ENCODE peak calls at places on chromosomes 13 and 19, in ten cellular contexts. M, N, U, E, L, A, C, D, Y and K are unnamed samples.

GRCh38 chr19:3868770-3869456 is at the start of gene ZFR2:
- DNase-seq in M (no peak), N (no peak), U (no peak), E (no peak), L (no peak), A (no peak), C (no peak), D (peak), Y (no peak), K (no peak)

GRCh38 chr13:44068169-44068568 is 188.5 kb downstream of the LACC1 start:
- DNase-seq in M (no peak), N (no peak), U (no peak), E (no peak), L (peak), A (no peak), C (no peak), D (no peak), Y (no peak), K (peak)

GRCh38 chr13:97319088-97319487 is 97.0 kb downstream of the MBNL2 start:
- DNase-seq in M (no peak), N (peak), U (no peak), E (no peak), L (no peak), A (no peak), C (no peak), D (no peak), Y (peak), K (no peak)

GRCh38 chr13:97944396-97945029 is 9.0 kb upstream of the IPO5 start:
- DNase-seq in M (no peak), N (no peak), U (no peak), E (no peak), L (peak), A (no peak), C (no peak), D (no peak), Y (no peak), K (peak)

GRCh38 chr19:16328824-16329482 is 4.3 kb downstream of the KLF2 start:
- DNase-seq in M (no peak), N (no peak), U (peak), E (no peak), L (no peak), A (no peak), C (no peak), D (peak), Y (no peak), K (peak)

GRCh38 chr13:76803831-76804230 is 82.4 kb downstream of the KCTD12 start:
- DNase-seq in M (no peak), N (peak), U (no peak), E (no peak), L (no peak), A (no peak), C (no peak), D (no peak), Y (no peak), K (no peak)

GRCh38 chr19:12865746-12866415 is 15.4 kb downstream of the DNASE2 start:
- DNase-seq in M (no peak), N (no peak), U (no peak), E (no peak), L (no peak), A (no peak), C (no peak), D (no peak), Y (no peak), K (no peak)

GRCh38 chr19:18379803-18380747 is 5.9 kb upstream of the GDF15 start:
- DNase-seq in M (peak), N (peak), U (peak), E (peak), L (peak), A (peak), C (peak), D (peak), Y (peak), K (peak)

GRCh38 chr19:14369399-14370168 is 11.7 kb upstream of the ADGRE5 start:
- DNase-seq in M (peak), N (no peak), U (no peak), E (no peak), L (peak), A (no peak), C (peak), D (peak), Y (peak), K (peak)

GRCh38 chr13:106156468-106156867 is 379.0 kb downstream of the EFNB2 start:
- DNase-seq in M (peak), N (no peak), U (no peak), E (no peak), L (peak), A (no peak), C (peak), D (no peak), Y (no peak), K (peak)

GRCh38 chr19:30092721-30093569 is 150.9 kb downstream of the URI1 start:
- DNase-seq in M (no peak), N (no peak), U (peak), E (no peak), L (no peak), A (no peak), C (no peak), D (no peak), Y (no peak), K (no peak)

GRCh38 chr19:16377521-16377920 is 52.9 kb downstream of the KLF2 start:
- DNase-seq in M (no peak), N (no peak), U (no peak), E (no peak), L (no peak), A (no peak), C (no peak), D (no peak), Y (no peak), K (no peak)

GRCh38 chr13:50085063-50085462 is 69.8 kb downstream of the KCNRG start:
- DNase-seq in M (no peak), N (no peak), U (no peak), E (no peak), L (peak), A (no peak), C (no peak), D (peak), Y (no peak), K (peak)

GRCh38 chr19:47000373-47000772 is 19.3 kb upstream of the NPAS1 start:
- DNase-seq in M (no peak), N (no peak), U (no peak), E (no peak), L (no peak), A (no peak), C (no peak), D (no peak), Y (no peak), K (no peak)

GRCh38 chr19:39843919-39844793 is 2.0 kb downstream of the FBL start:
- DNase-seq in M (no peak), N (no peak), U (no peak), E (peak), L (peak), A (no peak), C (no peak), D (peak), Y (no peak), K (peak)

GRCh38 chr19:39845172-39845571 is 1.0 kb downstream of the FBL start:
- DNase-seq in M (no peak), N (no peak), U (no peak), E (no peak), L (no peak), A (no peak), C (no peak), D (no peak), Y (no peak), K (no peak)

GRCh38 chr19:39841041-39841440 is 5.1 kb downstream of the FBL start:
- DNase-seq in M (no peak), N (no peak), U (no peak), E (no peak), L (no peak), A (no peak), C (no peak), D (no peak), Y (no peak), K (no peak)

GRCh38 chr19:39840492-39840891 is 5.7 kb downstream of the FBL start:
- DNase-seq in M (no peak), N (no peak), U (no peak), E (no peak), L (no peak), A (no peak), C (no peak), D (no peak), Y (no peak), K (no peak)

GRCh38 chr19:39842693-39843435 is 3.3 kb downstream of the FBL start:
- DNase-seq in M (no peak), N (no peak), U (no peak), E (no peak), L (no peak), A (no peak), C (no peak), D (peak), Y (no peak), K (no peak)
- TF ChIP-seq CTCF in M (no peak), N (no peak), U (peak), E (no peak), L (no peak), A (no peak), C (no peak), D (no peak), Y (no peak), K (no peak)

GRCh38 chr19:37007587-37008220 is 70.5 kb upstream of the ZNF420 start:
- DNase-seq in M (no peak), N (peak), U (no peak), E (no peak), L (peak), A (peak), C (no peak), D (peak), Y (peak), K (peak)
- H3K4me3 ChIP-seq in M (peak), N (peak), U (peak), E (peak), L (peak), A (peak), C (no peak), D (peak), Y (peak), K (peak)

GRCh38 chr19:10501971-10502523 is 1.1 kb downstream of the KEAP1 start:
- DNase-seq in M (peak), N (peak), U (peak), E (peak), L (no peak), A (peak), C (peak), D (peak), Y (peak), K (peak)
- TF ChIP-seq CTCF in M (no peak), N (no peak), U (no peak), E (no peak), L (no peak), A (no peak), C (no peak), D (no peak), Y (no peak), K (no peak)

DNA sequence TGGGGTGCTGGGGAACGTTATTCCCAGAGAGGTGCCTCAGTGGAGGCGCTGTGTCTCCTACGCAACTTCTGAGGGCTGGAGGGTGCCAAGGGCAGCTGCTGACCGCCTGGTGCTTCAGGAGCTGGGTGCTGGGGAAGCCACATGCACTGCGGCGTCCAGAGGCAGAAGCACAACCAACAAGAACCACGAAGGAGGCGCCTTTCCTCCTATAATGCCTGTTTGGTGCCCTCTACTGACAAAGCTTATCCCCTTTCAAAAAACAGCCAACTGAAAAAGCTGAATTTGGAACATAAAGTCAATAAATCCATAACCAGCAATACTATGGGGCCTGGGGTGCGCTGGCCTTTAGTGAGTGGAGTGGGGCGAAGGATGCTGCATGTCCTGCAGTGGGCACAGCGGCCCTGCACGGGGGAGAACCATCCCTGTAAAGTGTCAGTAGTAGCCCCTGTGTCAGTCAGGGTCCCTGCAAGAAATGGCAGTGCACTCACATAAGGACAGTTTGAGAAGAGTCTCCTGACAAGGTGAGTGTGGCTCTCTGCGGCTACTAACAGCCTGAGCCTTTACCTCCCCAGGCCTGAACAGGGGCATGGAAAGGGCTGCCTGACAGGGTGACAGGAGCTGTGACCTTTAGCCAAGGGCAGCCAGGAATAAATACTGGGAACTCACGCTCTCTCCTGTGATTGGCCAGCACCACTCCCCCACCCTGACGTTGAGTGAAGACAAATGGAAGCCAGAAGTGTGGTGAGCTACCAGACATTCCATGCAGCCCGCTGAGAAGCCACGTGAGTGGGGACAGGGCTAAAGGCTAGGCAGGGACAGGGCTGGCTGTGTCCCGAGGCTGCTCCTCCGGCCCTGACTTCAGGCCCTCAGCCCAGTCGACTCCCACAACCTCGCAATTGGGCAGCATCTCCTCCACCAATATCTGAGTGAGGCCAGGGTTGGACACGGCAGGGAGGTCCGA is 4.5 kb upstream of the B3GNT8 start:
- DNase-seq in M (no peak), N (peak), U (no peak), E (no peak), L (peak), A (no peak), C (no peak), D (peak), Y (peak), K (peak)
- H3K4me3 ChIP-seq in M (no peak), N (peak), U (no peak), E (no peak), L (no peak), A (no peak), C (no peak), D (no peak), Y (no peak), K (no peak)

DNA sequence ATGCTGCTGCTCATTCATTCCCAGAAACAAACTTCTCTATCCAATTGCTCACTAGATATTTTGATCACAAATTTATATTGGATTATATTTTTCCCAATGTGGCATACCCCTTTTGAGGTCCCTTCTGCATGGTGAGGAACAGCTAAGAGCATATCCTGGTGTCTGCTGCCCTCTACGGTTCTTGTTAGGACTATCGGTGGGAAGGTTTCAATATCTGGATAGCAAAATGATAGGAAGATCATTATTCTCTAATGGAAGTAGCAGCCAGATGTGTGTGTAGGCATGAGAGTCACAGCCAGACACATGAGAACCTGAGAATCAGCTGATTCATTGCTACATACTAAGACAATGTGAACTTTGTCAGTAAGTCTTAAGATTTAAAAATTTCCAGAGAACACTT is 1422.4 kb upstream of the MIR17HG start:
- DNase-seq in M (no peak), N (no peak), U (no peak), E (no peak), L (peak), A (no peak), C (no peak), D (peak), Y (no peak), K (peak)
- TF ChIP-seq CTCF in M (no peak), N (no peak), U (no peak), E (peak), L (peak), A (no peak), C (no peak), D (no peak), Y (no peak), K (peak)